ENCODE peak calls at places on chromosomes 1 and 21, in seven cellular contexts. One of them, this sample, is unnamed.

GRCh38 chr1:221709854-221710253 is 32.0 kb downstream of the DUSP10 start:
- DNase-seq in cardiac muscle cell: no peak
- DNase-seq in activated B cell treated with CpG ODN at 0.5 μM for 24 hours: no peak
- DNase-seq in choroid plexus epithelial cell: no peak
- DNase-seq in pancreas: no peak
- DNase-seq in fibroblast of lung: no peak
- DNase-seq in suprapubic skin: no peak
- DNase-seq in this sample: no peak

GRCh38 chr1:151545542-151545941 is 5.4 kb downstream of the TUFT1 start:
- DNase-seq in cardiac muscle cell: no peak
- DNase-seq in activated B cell treated with CpG ODN at 0.5 μM for 24 hours: no peak
- DNase-seq in choroid plexus epithelial cell: no peak
- DNase-seq in pancreas: no peak
- DNase-seq in fibroblast of lung: no peak
- DNase-seq in suprapubic skin: no peak
- DNase-seq in this sample: no peak

GRCh38 chr1:1344672-1345361 is 4.4 kb downstream of the DVL1 start:
- DNase-seq in cardiac muscle cell: peak
- DNase-seq in activated B cell treated with CpG ODN at 0.5 μM for 24 hours: no peak
- DNase-seq in choroid plexus epithelial cell: peak
- DNase-seq in pancreas: no peak
- DNase-seq in fibroblast of lung: peak
- DNase-seq in suprapubic skin: no peak
- DNase-seq in this sample: no peak

GRCh38 chr1:31327381-31327780 is 30.5 kb downstream of the ZCCHC17 start:
- DNase-seq in cardiac muscle cell: no peak
- DNase-seq in activated B cell treated with CpG ODN at 0.5 μM for 24 hours: no peak
- DNase-seq in choroid plexus epithelial cell: peak
- DNase-seq in pancreas: no peak
- DNase-seq in fibroblast of lung: peak
- DNase-seq in suprapubic skin: no peak
- DNase-seq in this sample: no peak

GRCh38 chr1:38826262-38826661 is 33.3 kb downstream of the RRAGC start:
- DNase-seq in cardiac muscle cell: no peak
- DNase-seq in activated B cell treated with CpG ODN at 0.5 μM for 24 hours: no peak
- DNase-seq in choroid plexus epithelial cell: no peak
- DNase-seq in pancreas: no peak
- DNase-seq in fibroblast of lung: no peak
- DNase-seq in suprapubic skin: no peak
- DNase-seq in this sample: no peak

GRCh38 chr21:28975401-28975800 is 17.3 kb downstream of the LTN1 start:
- DNase-seq in cardiac muscle cell: no peak
- DNase-seq in activated B cell treated with CpG ODN at 0.5 μM for 24 hours: no peak
- DNase-seq in choroid plexus epithelial cell: peak
- DNase-seq in pancreas: no peak
- DNase-seq in fibroblast of lung: peak
- DNase-seq in suprapubic skin: no peak
- DNase-seq in this sample: no peak

GRCh38 chr21:38984982-38985422 is 179.3 kb downstream of the ETS2 start:
- DNase-seq in cardiac muscle cell: no peak
- DNase-seq in activated B cell treated with CpG ODN at 0.5 μM for 24 hours: no peak
- DNase-seq in choroid plexus epithelial cell: peak
- DNase-seq in pancreas: no peak
- DNase-seq in fibroblast of lung: peak
- DNase-seq in suprapubic skin: no peak
- DNase-seq in this sample: no peak

GRCh38 chr1:196877964-196878363 is 9.9 kb upstream of the CFHR4 start:
- DNase-seq in cardiac muscle cell: peak
- DNase-seq in activated B cell treated with CpG ODN at 0.5 μM for 24 hours: no peak
- DNase-seq in choroid plexus epithelial cell: peak
- DNase-seq in pancreas: peak
- DNase-seq in fibroblast of lung: peak
- DNase-seq in suprapubic skin: no peak
- DNase-seq in this sample: no peak

GRCh38 chr1:211547710-211548109 is 31.3 kb downstream of the SLC30A1 start:
- DNase-seq in cardiac muscle cell: no peak
- DNase-seq in activated B cell treated with CpG ODN at 0.5 μM for 24 hours: no peak
- DNase-seq in choroid plexus epithelial cell: no peak
- DNase-seq in pancreas: no peak
- DNase-seq in fibroblast of lung: no peak
- DNase-seq in suprapubic skin: no peak
- DNase-seq in this sample: no peak

GRCh38 chr1:182909578-182909977 is 43.4 kb downstream of the SHCBP1L start:
- DNase-seq in cardiac muscle cell: no peak
- DNase-seq in activated B cell treated with CpG ODN at 0.5 μM for 24 hours: no peak
- DNase-seq in choroid plexus epithelial cell: no peak
- DNase-seq in pancreas: no peak
- DNase-seq in fibroblast of lung: no peak
- DNase-seq in suprapubic skin: no peak
- DNase-seq in this sample: no peak

GRCh38 chr1:226820935-226821718 is 49.3 kb upstream of the PSEN2 start:
- DNase-seq in cardiac muscle cell: no peak
- DNase-seq in activated B cell treated with CpG ODN at 0.5 μM for 24 hours: no peak
- DNase-seq in choroid plexus epithelial cell: peak
- DNase-seq in pancreas: no peak
- DNase-seq in fibroblast of lung: peak
- DNase-seq in suprapubic skin: peak
- DNase-seq in this sample: no peak

GRCh38 chr1:10776206-10776905 is 20.1 kb downstream of the CASZ1 start:
- DNase-seq in cardiac muscle cell: no peak
- DNase-seq in activated B cell treated with CpG ODN at 0.5 μM for 24 hours: no peak
- DNase-seq in choroid plexus epithelial cell: no peak
- DNase-seq in pancreas: peak
- DNase-seq in fibroblast of lung: no peak
- DNase-seq in suprapubic skin: no peak
- DNase-seq in this sample: no peak

GRCh38 chr1:83060216-83060615 is 938.7 kb downstream of the TTLL7 start:
- DNase-seq in cardiac muscle cell: peak
- DNase-seq in activated B cell treated with CpG ODN at 0.5 μM for 24 hours: no peak
- DNase-seq in choroid plexus epithelial cell: peak
- DNase-seq in pancreas: no peak
- DNase-seq in fibroblast of lung: no peak
- DNase-seq in suprapubic skin: no peak
- DNase-seq in this sample: no peak

GRCh38 chr1:151841141-151841540 is 1.5 kb upstream of the C2CD4D start:
- DNase-seq in cardiac muscle cell: no peak
- DNase-seq in activated B cell treated with CpG ODN at 0.5 μM for 24 hours: no peak
- DNase-seq in choroid plexus epithelial cell: peak
- DNase-seq in pancreas: no peak
- DNase-seq in fibroblast of lung: peak
- DNase-seq in suprapubic skin: no peak
- DNase-seq in this sample: no peak

GRCh38 chr21:15749868-15750174 is 20.0 kb downstream of the USP25 start:
- DNase-seq in cardiac muscle cell: no peak
- DNase-seq in activated B cell treated with CpG ODN at 0.5 μM for 24 hours: no peak
- DNase-seq in choroid plexus epithelial cell: peak
- DNase-seq in pancreas: no peak
- DNase-seq in fibroblast of lung: peak
- DNase-seq in suprapubic skin: no peak
- DNase-seq in this sample: no peak

GRCh38 chr21:31730687-31731111 is 1.2 kb downstream of the SCAF4 start:
- DNase-seq in cardiac muscle cell: peak
- DNase-seq in activated B cell treated with CpG ODN at 0.5 μM for 24 hours: no peak
- DNase-seq in choroid plexus epithelial cell: peak
- DNase-seq in pancreas: no peak
- DNase-seq in fibroblast of lung: no peak
- DNase-seq in suprapubic skin: no peak
- DNase-seq in this sample: no peak

GRCh38 chr1:204443871-204444581 is 32.4 kb upstream of the PPP1R15B start:
- DNase-seq in cardiac muscle cell: no peak
- DNase-seq in activated B cell treated with CpG ODN at 0.5 μM for 24 hours: no peak
- DNase-seq in choroid plexus epithelial cell: peak
- DNase-seq in pancreas: no peak
- DNase-seq in fibroblast of lung: no peak
- DNase-seq in suprapubic skin: no peak
- DNase-seq in this sample: no peak

GRCh38 chr1:100230760-100231159 is 18.9 kb downstream of the DBT start:
- DNase-seq in cardiac muscle cell: no peak
- DNase-seq in activated B cell treated with CpG ODN at 0.5 μM for 24 hours: no peak
- DNase-seq in choroid plexus epithelial cell: no peak
- DNase-seq in pancreas: no peak
- DNase-seq in fibroblast of lung: no peak
- DNase-seq in suprapubic skin: no peak
- DNase-seq in this sample: no peak

GRCh38 chr1:205883792-205884191 is 33.9 kb upstream of the PM20D1 start:
- DNase-seq in cardiac muscle cell: no peak
- DNase-seq in activated B cell treated with CpG ODN at 0.5 μM for 24 hours: no peak
- DNase-seq in choroid plexus epithelial cell: no peak
- DNase-seq in pancreas: no peak
- DNase-seq in fibroblast of lung: no peak
- DNase-seq in suprapubic skin: no peak
- DNase-seq in this sample: no peak

GRCh38 chr1:31510304-31510703 is 66.0 kb upstream of the TINAGL1 start:
- DNase-seq in cardiac muscle cell: no peak
- DNase-seq in activated B cell treated with CpG ODN at 0.5 μM for 24 hours: no peak
- DNase-seq in choroid plexus epithelial cell: no peak
- DNase-seq in pancreas: no peak
- DNase-seq in fibroblast of lung: no peak
- DNase-seq in suprapubic skin: no peak
- DNase-seq in this sample: no peak

DNA sequence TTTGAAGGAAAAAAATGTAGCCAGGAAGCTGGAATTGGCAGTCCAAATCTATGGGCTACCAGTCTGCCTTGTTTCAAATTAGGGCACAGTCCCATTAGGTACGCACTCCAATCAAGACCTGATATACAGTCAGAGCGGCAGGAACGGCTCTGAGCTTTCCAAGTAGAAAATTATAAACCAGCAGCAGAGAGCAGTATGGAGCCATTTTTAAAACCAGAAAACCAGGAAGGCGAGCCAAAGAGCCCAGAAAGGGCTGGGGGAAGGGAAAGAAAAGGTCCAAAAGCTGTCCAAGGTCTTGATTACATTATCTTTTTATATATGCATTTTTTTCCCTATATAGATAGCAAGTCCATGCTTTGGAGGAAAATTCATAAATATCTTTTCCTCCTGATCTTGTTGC is 719.0 kb downstream of the RWDD3 start:
- DNase-seq in cardiac muscle cell: peak
- DNase-seq in activated B cell treated with CpG ODN at 0.5 μM for 24 hours: no peak
- DNase-seq in choroid plexus epithelial cell: peak
- DNase-seq in pancreas: no peak
- DNase-seq in fibroblast of lung: peak
- DNase-seq in suprapubic skin: no peak
- DNase-seq in this sample: no peak
- TF ChIP-seq CTCF in cardiac muscle cell: peak
- TF ChIP-seq CTCF in activated B cell treated with CpG ODN at 0.5 μM for 24 hours: no peak
- TF ChIP-seq CTCF in choroid plexus epithelial cell: peak
- TF ChIP-seq CTCF in pancreas: no peak
- TF ChIP-seq CTCF in fibroblast of lung: peak
- TF ChIP-seq CTCF in suprapubic skin: no peak
- TF ChIP-seq CTCF in this sample: no peak

GRCh38 chr1:46535063-46535462 is 16.4 kb downstream of the KNCN start:
- DNase-seq in cardiac muscle cell: peak
- DNase-seq in activated B cell treated with CpG ODN at 0.5 μM for 24 hours: no peak
- DNase-seq in choroid plexus epithelial cell: no peak
- DNase-seq in pancreas: peak
- DNase-seq in fibroblast of lung: no peak
- DNase-seq in suprapubic skin: no peak
- DNase-seq in this sample: no peak
- TF ChIP-seq CTCF in cardiac muscle cell: peak
- TF ChIP-seq CTCF in activated B cell treated with CpG ODN at 0.5 μM for 24 hours: no peak
- TF ChIP-seq CTCF in choroid plexus epithelial cell: peak
- TF ChIP-seq CTCF in pancreas: no peak
- TF ChIP-seq CTCF in fibroblast of lung: peak
- TF ChIP-seq CTCF in suprapubic skin: peak
- TF ChIP-seq CTCF in this sample: peak

DNA sequence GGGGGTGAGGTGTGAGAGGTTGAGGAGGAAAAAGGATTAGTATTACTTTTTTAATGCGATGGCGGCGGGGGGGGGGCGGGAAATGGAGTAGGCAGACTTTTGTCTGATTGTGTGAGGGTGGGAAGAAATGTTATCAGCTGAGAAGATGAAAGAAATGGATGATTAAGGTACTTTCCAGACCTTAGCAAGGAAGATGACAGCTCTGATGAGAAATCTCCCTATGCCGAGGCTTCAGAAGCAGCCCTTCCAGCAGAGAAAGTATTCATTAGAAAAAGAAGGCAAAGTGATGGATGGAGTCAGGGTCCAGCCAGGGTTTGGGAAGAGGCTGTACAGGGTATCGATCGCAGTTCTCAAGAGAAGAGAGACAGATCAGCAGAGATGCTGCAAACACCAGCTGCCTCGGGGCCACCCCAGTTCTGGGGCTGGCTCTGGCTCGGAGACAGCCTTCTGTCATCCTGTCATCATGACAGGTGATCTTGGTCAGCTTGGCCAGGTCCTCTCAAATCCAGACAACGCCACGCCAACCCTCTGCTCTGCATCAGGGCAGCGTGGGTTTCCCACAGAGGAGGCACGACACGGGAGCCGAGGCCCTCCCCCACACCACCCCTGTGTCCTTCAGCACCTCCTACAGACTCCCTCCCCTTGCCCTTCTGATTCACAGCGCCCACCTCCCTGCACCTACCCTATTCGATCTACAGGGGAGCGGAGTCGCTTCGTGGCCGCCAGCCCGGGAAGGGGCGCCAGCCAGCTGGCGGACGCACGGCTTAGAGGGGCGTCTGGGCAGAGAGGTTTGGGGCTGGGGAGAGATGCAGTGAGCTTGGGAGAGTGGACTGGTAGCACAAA is 688 bp upstream of the ATXN7L2 start:
- DNase-seq in cardiac muscle cell: peak
- DNase-seq in activated B cell treated with CpG ODN at 0.5 μM for 24 hours: peak
- DNase-seq in choroid plexus epithelial cell: no peak
- DNase-seq in pancreas: peak
- DNase-seq in fibroblast of lung: no peak
- DNase-seq in suprapubic skin: peak
- DNase-seq in this sample: no peak
- TF ChIP-seq CTCF in cardiac muscle cell: no peak
- TF ChIP-seq CTCF in activated B cell treated with CpG ODN at 0.5 μM for 24 hours: no peak
- TF ChIP-seq CTCF in choroid plexus epithelial cell: no peak
- TF ChIP-seq CTCF in pancreas: no peak
- TF ChIP-seq CTCF in fibroblast of lung: no peak
- TF ChIP-seq CTCF in suprapubic skin: no peak
- TF ChIP-seq CTCF in this sample: peak

GRCh38 chr1:79264975-79265818 is 258.7 kb upstream of the ADGRL4 start:
- DNase-seq in cardiac muscle cell: no peak
- DNase-seq in activated B cell treated with CpG ODN at 0.5 μM for 24 hours: no peak
- DNase-seq in choroid plexus epithelial cell: no peak
- DNase-seq in pancreas: no peak
- DNase-seq in fibroblast of lung: no peak
- DNase-seq in suprapubic skin: no peak
- DNase-seq in this sample: no peak

GRCh38 chr1:79264285-79264684 is 257.8 kb upstream of the ADGRL4 start:
- DNase-seq in cardiac muscle cell: no peak
- DNase-seq in activated B cell treated with CpG ODN at 0.5 μM for 24 hours: no peak
- DNase-seq in choroid plexus epithelial cell: no peak
- DNase-seq in pancreas: no peak
- DNase-seq in fibroblast of lung: no peak
- DNase-seq in suprapubic skin: no peak
- DNase-seq in this sample: no peak

GRCh38 chr1:79262745-79263258 is 256.3 kb upstream of the ADGRL4 start:
- DNase-seq in cardiac muscle cell: no peak
- DNase-seq in activated B cell treated with CpG ODN at 0.5 μM for 24 hours: no peak
- DNase-seq in choroid plexus epithelial cell: peak
- DNase-seq in pancreas: no peak
- DNase-seq in fibroblast of lung: no peak
- DNase-seq in suprapubic skin: no peak
- DNase-seq in this sample: no peak

GRCh38 chr1:79255421-79255820 is 248.9 kb upstream of the ADGRL4 start:
- DNase-seq in cardiac muscle cell: no peak
- DNase-seq in activated B cell treated with CpG ODN at 0.5 μM for 24 hours: no peak
- DNase-seq in choroid plexus epithelial cell: no peak
- DNase-seq in pancreas: no peak
- DNase-seq in fibroblast of lung: no peak
- DNase-seq in suprapubic skin: no peak
- DNase-seq in this sample: no peak

GRCh38 chr1:79259390-79260336 is 253.1 kb upstream of the ADGRL4 start:
- DNase-seq in cardiac muscle cell: peak
- DNase-seq in activated B cell treated with CpG ODN at 0.5 μM for 24 hours: no peak
- DNase-seq in choroid plexus epithelial cell: peak
- DNase-seq in pancreas: no peak
- DNase-seq in fibroblast of lung: peak
- DNase-seq in suprapubic skin: no peak
- DNase-seq in this sample: peak
- TF ChIP-seq CTCF in cardiac muscle cell: peak
- TF ChIP-seq CTCF in activated B cell treated with CpG ODN at 0.5 μM for 24 hours: no peak
- TF ChIP-seq CTCF in choroid plexus epithelial cell: peak
- TF ChIP-seq CTCF in pancreas: no peak
- TF ChIP-seq CTCF in fibroblast of lung: peak
- TF ChIP-seq CTCF in suprapubic skin: peak
- TF ChIP-seq CTCF in this sample: peak

This sample was measured in GM10248.